ENCODE peak calls at places on chromosomes 7 and 10, in four cellular contexts. C is HepG2, M is GM12878, R is K562. O is an unnamed sample.

GRCh38 chr7:88795553-88795952 is at the start of gene TEX47:
- DNase-seq in C (no peak), M (no peak), R (no peak), O (no peak)

GRCh38 chr7:64533756-64534155 is 29.1 kb downstream of the ZNF680 start:
- DNase-seq in C (no peak), M (no peak), R (no peak), O (no peak)

GRCh38 chr10:43194861-43195260 is 56.6 kb downstream of the CSGALNACT2 start:
- DNase-seq in C (no peak), M (no peak), R (no peak), O (no peak)

GRCh38 chr7:35817181-35817580 is 16.3 kb downstream of the SEPTIN7 start:
- DNase-seq in C (no peak), M (no peak), R (no peak), O (no peak)

GRCh38 chr10:70901276-70901878 is 13.0 kb upstream of the PCBD1 start:
- DNase-seq in C (no peak), M (no peak), R (no peak), O (no peak)

GRCh38 chr10:93436577-93436976 is 45.6 kb downstream of the MYOF start:
- DNase-seq in C (no peak), M (no peak), R (no peak), O (no peak)

GRCh38 chr7:159104188-159105030 is 40.3 kb downstream of the VIPR2 start:
- DNase-seq in C (no peak), M (no peak), R (no peak), O (no peak)

GRCh38 chr10:10503772-10504171 is 513.9 kb upstream of the CELF2 start:
- DNase-seq in C (no peak), M (no peak), R (no peak), O (no peak)

GRCh38 chr10:99276848-99277486 is 41.3 kb upstream of the HPSE2 start:
- DNase-seq in C (peak; percentile 17), M (no peak), R (peak; percentile 23), O (peak; percentile 35)

GRCh38 chr10:48931188-48931587 is 8.5 kb downstream of the LRRC18 start:
- DNase-seq in C (no peak), M (no peak), R (no peak), O (no peak)

GRCh38 chr10:108303149-108303548 is 1138.6 kb upstream of the SORCS1 start:
- DNase-seq in C (no peak), M (peak; percentile 4), R (no peak), O (no peak)

GRCh38 chr10:132521041-132521465 is 16.5 kb upstream of the INPP5A start:
- DNase-seq in C (no peak), M (no peak), R (no peak), O (no peak)

GRCh38 chr10:78981970-78982281 is 86.8 kb upstream of the ZMIZ1 start:
- DNase-seq in C (peak; percentile 46), M (no peak), R (no peak), O (no peak)

GRCh38 chr7:101357433-101357832 is 5.2 kb upstream of the COL26A1 start:
- DNase-seq in C (no peak), M (no peak), R (no peak), O (no peak)

GRCh38 chr10:95346715-95347401 is 56.1 kb upstream of the PDLIM1 start:
- DNase-seq in C (peak; percentile 99), M (no peak), R (no peak), O (no peak)

GRCh38 chr10:114025610-114026130 is 18.0 kb upstream of the ADRB1 start:
- DNase-seq in C (no peak), M (no peak), R (no peak), O (no peak)

GRCh38 chr7:38411404-38411803 is 138.0 kb upstream of the TARP start:
- DNase-seq in C (peak; percentile 28), M (no peak), R (peak; percentile 54), O (peak; percentile 20)

DNA sequence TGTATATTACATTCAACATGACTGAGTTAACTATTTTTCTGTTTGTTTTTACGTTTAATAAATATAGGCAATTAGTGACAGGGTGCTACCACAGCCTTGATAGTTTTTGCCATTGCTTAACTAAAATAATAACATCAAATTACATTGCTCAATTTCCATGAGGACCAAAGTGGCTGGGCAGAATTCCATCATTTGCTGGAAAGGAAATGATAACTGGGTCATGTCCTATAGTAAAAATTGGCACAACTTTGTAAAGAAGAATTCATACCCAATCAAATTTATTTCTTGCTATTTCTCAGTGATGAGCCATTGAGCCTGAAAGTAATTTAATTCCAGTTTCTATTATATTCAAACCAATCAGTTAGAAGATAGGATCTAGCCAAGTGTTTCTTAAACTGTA is 102.2 kb upstream of the CTTNBP2 start:
- DNase-seq in C (no peak), M (no peak), R (no peak), O (no peak)
- TF ChIP-seq TARDBP in C (no peak), M (no peak), R (no peak), O (no peak)

GRCh38 chr7:17007841-17008240 is 126.1 kb upstream of the AGR3 start:
- DNase-seq in C (no peak), M (no peak), R (no peak), O (no peak)

GRCh38 chr7:17005277-17005676 is 123.5 kb upstream of the AGR3 start:
- DNase-seq in C (no peak), M (no peak), R (no peak), O (no peak)

GRCh38 chr7:17010637-17011300 is 129.0 kb upstream of the AGR3 start:
- DNase-seq in C (no peak), M (no peak), R (no peak), O (no peak)

GRCh38 chr7:17013204-17013603 is 131.4 kb upstream of the AGR3 start:
- DNase-seq in C (no peak), M (no peak), R (no peak), O (no peak)

DNA sequence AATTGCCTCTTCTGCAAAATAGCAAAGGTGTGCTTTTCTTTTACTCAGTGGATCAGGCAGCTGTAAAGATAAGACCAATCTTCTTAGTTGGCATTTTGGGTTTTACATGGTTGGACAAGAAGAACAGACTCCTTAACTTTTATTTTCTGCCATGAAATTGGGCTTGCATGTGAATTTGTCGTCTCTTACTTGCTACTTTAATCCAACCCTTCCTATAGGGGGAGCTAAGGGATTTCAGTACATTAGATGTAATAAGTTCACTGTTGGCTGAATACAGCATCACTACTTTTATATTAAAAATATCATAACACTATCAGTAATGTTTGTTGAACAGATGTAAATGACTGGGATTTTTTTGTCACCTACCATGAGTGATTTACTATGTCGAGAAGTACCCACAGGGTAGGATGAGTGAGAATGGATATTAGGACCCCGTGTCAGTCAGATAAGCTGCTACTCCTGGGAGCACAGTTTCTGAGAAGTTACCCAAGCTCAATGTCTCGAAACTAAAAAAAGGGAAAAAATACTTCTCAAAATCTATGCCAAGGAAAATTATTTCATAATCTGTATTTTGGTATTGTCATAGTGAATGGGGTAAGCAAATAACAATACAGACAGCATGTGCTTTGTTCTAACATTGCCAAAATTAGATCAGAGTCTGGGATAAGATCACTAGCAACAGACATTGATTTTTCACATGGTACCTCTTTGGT is 127.4 kb upstream of the AGR3 start:
- DNase-seq in C (peak; percentile 18), M (no peak), R (peak; percentile 7), O (no peak)
- TF ChIP-seq TARDBP in C (no peak), M (no peak), R (no peak), O (no peak)

GRCh38 chr7:2487586-2488271 is 11.5 kb upstream of the GRIFIN start:
- DNase-seq in C (no peak), M (no peak), R (no peak), O (no peak)
- TF ChIP-seq TARDBP in C (no peak), M (no peak), R (no peak), O (no peak)

DNA sequence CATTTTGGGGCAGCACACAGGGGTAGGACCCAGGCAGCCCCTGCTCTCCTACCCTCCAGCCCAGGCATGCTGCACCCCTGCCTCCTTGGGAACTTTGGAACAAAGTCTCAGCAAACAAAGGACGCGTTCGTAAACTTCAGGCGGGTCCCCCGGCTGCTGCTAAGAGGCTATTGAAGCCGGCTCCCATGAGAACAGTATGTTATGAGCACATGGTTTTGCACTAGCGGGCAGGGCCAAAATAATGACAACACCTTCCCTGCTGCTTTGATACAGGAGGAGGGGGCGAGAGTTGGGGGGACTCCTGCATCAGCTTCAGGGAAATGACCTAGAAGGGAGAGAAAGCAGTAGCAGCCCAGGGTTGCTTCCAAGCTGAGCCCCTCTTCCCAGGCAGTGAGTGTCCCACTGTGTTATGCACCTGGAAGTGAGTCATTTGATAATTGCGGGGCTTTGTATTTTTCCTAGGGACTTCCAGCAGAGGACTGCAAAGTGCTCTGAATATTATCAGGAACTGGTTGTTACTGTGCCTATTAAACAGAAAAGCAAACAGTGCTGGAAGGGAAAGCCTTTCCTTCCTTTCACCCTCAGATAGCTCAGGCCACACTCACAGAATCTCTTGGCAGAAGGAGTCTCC is 6.9 kb downstream of the ITPRIP start:
- DNase-seq in C (peak; percentile 70), M (no peak), R (no peak), O (peak; percentile 42)
- TF ChIP-seq TARDBP in C (no peak), M (no peak), R (no peak), O (no peak)

DNA sequence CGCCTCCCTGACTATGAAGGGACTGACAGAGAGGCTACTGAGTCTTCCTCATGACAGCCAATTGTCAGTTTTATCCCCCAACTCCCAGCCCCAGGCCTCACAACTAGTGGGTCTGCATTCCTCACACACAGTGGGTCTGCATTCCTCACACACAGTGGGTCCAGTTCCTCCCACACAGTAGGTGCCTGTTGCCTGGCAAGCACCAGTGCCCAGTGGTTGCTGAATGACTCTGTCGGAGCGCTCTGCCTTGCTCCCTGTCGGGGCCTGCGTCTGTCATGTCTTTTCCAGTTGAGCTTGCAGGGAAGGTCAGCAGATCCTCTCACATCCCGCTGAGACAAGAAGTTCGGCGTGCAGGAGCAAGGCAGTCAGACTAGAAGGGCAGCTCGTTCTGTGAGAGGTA is 590.0 kb upstream of the MKI67 start:
- DNase-seq in C (no peak), M (no peak), R (no peak), O (no peak)
- TF ChIP-seq TARDBP in C (no peak), M (no peak), R (no peak), O (no peak)

DNA sequence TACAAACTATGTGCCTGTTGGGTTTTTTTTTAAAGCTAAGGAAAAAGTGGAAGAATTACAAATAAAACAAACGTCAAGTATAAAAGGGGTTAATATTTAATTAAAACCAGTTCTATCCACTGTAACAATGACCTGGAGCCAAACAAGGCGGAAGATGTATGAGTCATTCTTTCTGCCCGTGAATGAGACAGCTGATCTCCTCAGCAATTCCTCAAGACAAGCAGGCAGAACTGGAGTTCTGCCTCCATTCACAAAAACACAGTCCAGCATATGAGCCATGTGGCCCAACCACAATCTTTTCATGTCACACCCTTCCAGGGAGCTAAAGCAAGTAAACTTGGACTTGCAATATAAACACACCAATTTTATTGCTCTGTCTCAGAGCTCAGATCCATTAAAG is 8.4 kb downstream of the ETV1 start:
- DNase-seq in C (no peak), M (no peak), R (peak; percentile 91), O (peak; percentile 63)
- TF ChIP-seq TARDBP in C (no peak), M (no peak), R (no peak), O (no peak)

GRCh38 chr7:138616085-138616484 is 85.1 kb downstream of the SVOPL start:
- DNase-seq in C (no peak), M (no peak), R (no peak), O (no peak)
- TF ChIP-seq TARDBP in C (no peak), M (no peak), R (no peak), O (no peak)